ENCODE peak calls at places on chromosome 19, in eight cellular contexts. One of them, this sample, is unnamed.

GRCh38 chr19:46766569-46767317 is 20.5 kb upstream of the STRN4 start:
- DNase-seq in A549: peak
- DNase-seq in endothelial cell of umbilical vein: peak
- DNase-seq in GM12878: no peak
- DNase-seq in K562: peak
- DNase-seq in HCT116: no peak
- DNase-seq in H1: peak
- DNase-seq in HepG2: peak
- DNase-seq in this sample: peak

GRCh38 chr19:13275016-13275722 is 125.0 kb downstream of the IER2 start:
- DNase-seq in A549: no peak
- DNase-seq in endothelial cell of umbilical vein: no peak
- DNase-seq in GM12878: no peak
- DNase-seq in K562: no peak
- DNase-seq in HCT116: no peak
- DNase-seq in H1: no peak
- DNase-seq in HepG2: no peak
- DNase-seq in this sample: peak

GRCh38 chr19:17618281-17618903 is 62.9 kb downstream of the COLGALT1 start:
- DNase-seq in A549: no peak
- DNase-seq in endothelial cell of umbilical vein: no peak
- DNase-seq in GM12878: no peak
- DNase-seq in K562: no peak
- DNase-seq in HCT116: no peak
- DNase-seq in H1: no peak
- DNase-seq in HepG2: no peak
- DNase-seq in this sample: no peak

GRCh38 chr19:16915734-16916133 is 26.9 kb downstream of the F2RL3 start:
- DNase-seq in A549: no peak
- DNase-seq in endothelial cell of umbilical vein: no peak
- DNase-seq in GM12878: no peak
- DNase-seq in K562: no peak
- DNase-seq in HCT116: no peak
- DNase-seq in H1: no peak
- DNase-seq in HepG2: no peak
- DNase-seq in this sample: no peak

GRCh38 chr19:46271488-46272197 is 25.2 kb upstream of the HIF3A start:
- DNase-seq in A549: peak
- DNase-seq in endothelial cell of umbilical vein: peak
- DNase-seq in GM12878: no peak
- DNase-seq in K562: no peak
- DNase-seq in HCT116: no peak
- DNase-seq in H1: no peak
- DNase-seq in HepG2: no peak
- DNase-seq in this sample: no peak

GRCh38 chr19:3673506-3674439 is 26.5 kb downstream of the PIP5K1C start:
- DNase-seq in A549: no peak
- DNase-seq in endothelial cell of umbilical vein: no peak
- DNase-seq in GM12878: no peak
- DNase-seq in K562: no peak
- DNase-seq in HCT116: no peak
- DNase-seq in H1: no peak
- DNase-seq in HepG2: no peak
- DNase-seq in this sample: no peak

GRCh38 chr19:53507523-53508442 is 30.2 kb upstream of the ZNF331 start:
- DNase-seq in A549: no peak
- DNase-seq in endothelial cell of umbilical vein: no peak
- DNase-seq in GM12878: no peak
- DNase-seq in K562: no peak
- DNase-seq in HCT116: no peak
- DNase-seq in H1: no peak
- DNase-seq in HepG2: peak
- DNase-seq in this sample: no peak

GRCh38 chr19:24074720-24075119 is 12.3 kb upstream of the ZNF254 start:
- DNase-seq in A549: no peak
- DNase-seq in endothelial cell of umbilical vein: no peak
- DNase-seq in GM12878: no peak
- DNase-seq in K562: no peak
- DNase-seq in HCT116: no peak
- DNase-seq in H1: no peak
- DNase-seq in HepG2: no peak
- DNase-seq in this sample: peak

GRCh38 chr19:3544742-3545668 is 6.0 kb downstream of the TEKTIP1 start:
- DNase-seq in A549: peak
- DNase-seq in endothelial cell of umbilical vein: peak
- DNase-seq in GM12878: no peak
- DNase-seq in K562: peak
- DNase-seq in HCT116: no peak
- DNase-seq in H1: peak
- DNase-seq in HepG2: peak
- DNase-seq in this sample: peak

DNA sequence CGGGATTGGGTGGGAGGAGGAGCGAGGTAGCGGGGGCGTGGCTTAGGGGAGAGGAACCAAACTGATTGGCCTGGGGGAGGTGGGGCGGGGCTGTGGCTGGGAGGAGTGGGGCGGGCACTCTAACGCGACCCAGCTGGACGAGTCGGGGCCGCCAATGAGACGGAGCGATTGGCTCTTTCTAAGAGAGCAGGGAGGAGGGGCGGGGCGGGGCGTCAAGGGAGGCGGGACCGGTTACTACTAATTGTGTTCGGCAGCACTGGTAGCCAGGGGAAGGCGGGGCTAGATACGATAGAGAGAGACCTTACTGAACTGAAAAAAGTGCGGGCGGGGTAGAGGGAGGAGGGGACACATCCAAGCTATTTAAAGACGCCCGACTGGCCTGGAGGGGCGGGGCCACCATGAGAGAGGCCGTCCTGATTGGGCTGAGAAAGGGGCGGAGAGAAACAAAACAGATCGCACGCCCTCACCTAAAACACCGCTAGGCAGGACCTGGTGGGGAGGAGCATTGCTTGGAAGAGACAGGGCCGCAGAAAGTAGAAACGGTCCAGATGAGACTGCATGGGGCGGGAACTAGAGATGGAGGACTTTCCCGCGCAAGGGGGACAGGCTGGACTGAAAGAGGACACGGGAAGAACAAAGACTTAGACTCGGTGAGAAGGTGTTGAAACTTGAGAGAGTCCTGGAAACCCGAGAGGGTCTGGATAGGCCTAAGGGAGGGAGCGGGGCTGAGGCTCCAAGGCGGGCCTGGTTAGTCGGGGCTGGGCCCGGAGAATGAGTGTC is at the start of gene KCNC3:
- DNase-seq in A549: peak
- DNase-seq in endothelial cell of umbilical vein: peak
- DNase-seq in GM12878: peak
- DNase-seq in K562: peak
- DNase-seq in HCT116: peak
- DNase-seq in H1: peak
- DNase-seq in HepG2: peak
- DNase-seq in this sample: peak
- TF ChIP-seq POLR2A in A549: no peak
- TF ChIP-seq POLR2A in endothelial cell of umbilical vein: no peak
- TF ChIP-seq POLR2A in GM12878: peak
- TF ChIP-seq POLR2A in K562: peak
- TF ChIP-seq POLR2A in HCT116: peak
- TF ChIP-seq POLR2A in H1: peak
- TF ChIP-seq POLR2A in HepG2: peak
- TF ChIP-seq POLR2A in this sample: no peak

GRCh38 chr19:28468701-28469459 is 744.1 kb downstream of the UQCRFS1 start:
- DNase-seq in A549: no peak
- DNase-seq in endothelial cell of umbilical vein: no peak
- DNase-seq in GM12878: no peak
- DNase-seq in K562: peak
- DNase-seq in HCT116: no peak
- DNase-seq in H1: no peak
- DNase-seq in HepG2: no peak
- DNase-seq in this sample: peak

GRCh38 chr19:28472111-28472510 is 740.8 kb downstream of the UQCRFS1 start:
- DNase-seq in A549: no peak
- DNase-seq in endothelial cell of umbilical vein: no peak
- DNase-seq in GM12878: no peak
- DNase-seq in K562: no peak
- DNase-seq in HCT116: no peak
- DNase-seq in H1: no peak
- DNase-seq in HepG2: no peak
- DNase-seq in this sample: no peak

GRCh38 chr19:28469544-28469943 is 743.4 kb downstream of the UQCRFS1 start:
- DNase-seq in A549: no peak
- DNase-seq in endothelial cell of umbilical vein: no peak
- DNase-seq in GM12878: no peak
- DNase-seq in K562: no peak
- DNase-seq in HCT116: no peak
- DNase-seq in H1: no peak
- DNase-seq in HepG2: no peak
- DNase-seq in this sample: no peak

GRCh38 chr19:28475525-28475924 is 737.4 kb downstream of the UQCRFS1 start:
- DNase-seq in A549: no peak
- DNase-seq in endothelial cell of umbilical vein: no peak
- DNase-seq in GM12878: no peak
- DNase-seq in K562: no peak
- DNase-seq in HCT116: no peak
- DNase-seq in H1: no peak
- DNase-seq in HepG2: no peak
- DNase-seq in this sample: peak

GRCh38 chr19:28472843-28473242 is 740.1 kb downstream of the UQCRFS1 start:
- DNase-seq in A549: no peak
- DNase-seq in endothelial cell of umbilical vein: no peak
- DNase-seq in GM12878: no peak
- DNase-seq in K562: no peak
- DNase-seq in HCT116: no peak
- DNase-seq in H1: no peak
- DNase-seq in HepG2: no peak
- DNase-seq in this sample: peak
- TF ChIP-seq CTCF in A549: no peak
- TF ChIP-seq CTCF in endothelial cell of umbilical vein: no peak
- TF ChIP-seq CTCF in GM12878: no peak
- TF ChIP-seq CTCF in K562: no peak
- TF ChIP-seq CTCF in HCT116: no peak
- TF ChIP-seq CTCF in H1: no peak
- TF ChIP-seq CTCF in HepG2: no peak
- TF ChIP-seq CTCF in this sample: no peak

DNA sequence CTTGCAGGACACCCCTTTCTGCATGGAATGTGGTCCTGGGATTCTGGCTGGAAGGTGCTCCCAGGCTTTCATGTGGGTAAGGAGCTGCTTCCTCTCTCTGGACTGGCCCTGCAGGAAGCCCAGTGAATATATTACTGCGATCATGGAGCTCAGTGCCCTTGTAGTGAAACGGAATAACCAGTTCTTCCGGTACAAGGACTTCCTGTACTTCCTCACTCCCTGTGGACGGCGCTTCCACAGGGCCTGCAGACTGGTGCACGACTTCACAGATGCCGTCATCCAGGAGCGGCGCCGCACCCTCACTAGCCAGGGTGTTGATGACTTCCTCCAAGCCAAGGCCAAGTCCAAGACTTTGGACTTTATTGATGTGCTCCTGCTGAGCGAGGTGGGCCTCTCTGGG is 8.0 kb downstream of the CYP4F8 start:
- DNase-seq in A549: no peak
- DNase-seq in endothelial cell of umbilical vein: no peak
- DNase-seq in GM12878: no peak
- DNase-seq in K562: no peak
- DNase-seq in HCT116: no peak
- DNase-seq in H1: no peak
- DNase-seq in HepG2: no peak
- DNase-seq in this sample: no peak
- TF ChIP-seq MAX in A549: no peak
- TF ChIP-seq MAX in endothelial cell of umbilical vein: no peak
- TF ChIP-seq MAX in GM12878: no peak
- TF ChIP-seq MAX in K562: no peak
- TF ChIP-seq MAX in HCT116: peak
- TF ChIP-seq MAX in H1: no peak
- TF ChIP-seq MAX in HepG2: no peak
- TF ChIP-seq MAX in this sample: no peak

GRCh38 chr19:56092685-56093631 is 28.1 kb downstream of the ZNF787 start:
- DNase-seq in A549: no peak
- DNase-seq in endothelial cell of umbilical vein: no peak
- DNase-seq in GM12878: no peak
- DNase-seq in K562: no peak
- DNase-seq in HCT116: no peak
- DNase-seq in H1: no peak
- DNase-seq in HepG2: no peak
- DNase-seq in this sample: no peak
- TF ChIP-seq POLR2A in A549: no peak
- TF ChIP-seq POLR2A in endothelial cell of umbilical vein: no peak
- TF ChIP-seq POLR2A in GM12878: peak
- TF ChIP-seq POLR2A in K562: no peak
- TF ChIP-seq POLR2A in HCT116: no peak
- TF ChIP-seq POLR2A in H1: no peak
- TF ChIP-seq POLR2A in HepG2: no peak
- TF ChIP-seq POLR2A in this sample: no peak

GRCh38 chr19:2291185-2291751 is 9.3 kb upstream of the PEAK3 start:
- DNase-seq in A549: no peak
- DNase-seq in endothelial cell of umbilical vein: peak
- DNase-seq in GM12878: no peak
- DNase-seq in K562: no peak
- DNase-seq in HCT116: no peak
- DNase-seq in H1: peak
- DNase-seq in HepG2: no peak
- DNase-seq in this sample: no peak
- TF ChIP-seq CTCF in A549: no peak
- TF ChIP-seq CTCF in endothelial cell of umbilical vein: peak
- TF ChIP-seq CTCF in GM12878: no peak
- TF ChIP-seq CTCF in K562: no peak
- TF ChIP-seq CTCF in HCT116: no peak
- TF ChIP-seq CTCF in H1: peak
- TF ChIP-seq CTCF in HepG2: no peak
- TF ChIP-seq CTCF in this sample: no peak

GRCh38 chr19:15101479-15102082 is 5.6 kb upstream of the SYDE1 start:
- DNase-seq in A549: peak
- DNase-seq in endothelial cell of umbilical vein: peak
- DNase-seq in GM12878: no peak
- DNase-seq in K562: peak
- DNase-seq in HCT116: peak
- DNase-seq in H1: peak
- DNase-seq in HepG2: peak
- DNase-seq in this sample: peak
- TF ChIP-seq MAX in A549: no peak
- TF ChIP-seq MAX in endothelial cell of umbilical vein: no peak
- TF ChIP-seq MAX in GM12878: no peak
- TF ChIP-seq MAX in K562: no peak
- TF ChIP-seq MAX in HCT116: no peak
- TF ChIP-seq MAX in H1: no peak
- TF ChIP-seq MAX in HepG2: no peak
- TF ChIP-seq MAX in this sample: no peak

GRCh38 chr19:8146877-8147575 is 2.4 kb downstream of the FBN3 start:
- DNase-seq in A549: no peak
- DNase-seq in endothelial cell of umbilical vein: no peak
- DNase-seq in GM12878: no peak
- DNase-seq in K562: no peak
- DNase-seq in HCT116: no peak
- DNase-seq in H1: no peak
- DNase-seq in HepG2: no peak
- DNase-seq in this sample: no peak
- TF ChIP-seq POLR2A in A549: no peak
- TF ChIP-seq POLR2A in endothelial cell of umbilical vein: no peak
- TF ChIP-seq POLR2A in GM12878: no peak
- TF ChIP-seq POLR2A in K562: no peak
- TF ChIP-seq POLR2A in HCT116: no peak
- TF ChIP-seq POLR2A in H1: no peak
- TF ChIP-seq POLR2A in HepG2: no peak
- TF ChIP-seq POLR2A in this sample: no peak